ENCODE peak calls at places on chromosomes 5 and 9, in seven cellular contexts. V is left colon; I is EL; E is CD4-positive, alpha-beta memory T cell; U is myocyte; W is transverse colon; Z is H7. R is an unnamed sample.

GRCh38 chr5:81848368-81848767 is 97.5 kb upstream of the SSBP2 start:
- DNase-seq in V (peak; percentile 16), U (peak; percentile 40), W (peak; percentile 32), E (no peak), I (no peak), Z (no peak), R (no peak)

GRCh38 chr5:59923465-59923864 is 29.9 kb upstream of the PDE4D start:
- DNase-seq in U (peak; percentile 53), Z (no peak), V (no peak), W (no peak), I (peak; percentile 45), E (no peak), R (no peak)

GRCh38 chr5:174769005-174769404 is 44.6 kb downstream of the MSX2 start:
- DNase-seq in E (no peak), U (no peak), I (no peak), Z (no peak), V (no peak), W (no peak), R (no peak)

GRCh38 chr9:134913041-134913712 is 4.5 kb downstream of the FCN1 start:
- DNase-seq in U (no peak), Z (peak; percentile 32), I (no peak), W (no peak), V (no peak), E (no peak), R (no peak)

GRCh38 chr9:114303571-114303970 is 19.3 kb upstream of the ORM1 start:
- DNase-seq in U (no peak), V (no peak), W (peak; percentile 2), E (no peak), Z (no peak), I (no peak), R (no peak)

GRCh38 chr5:125227333-125228075 is 481.1 kb upstream of the ZNF608 start:
- DNase-seq in I (peak; percentile 16), U (peak; percentile 35), E (no peak), V (peak; percentile 11), Z (peak; percentile 8), W (peak; percentile 9), R (peak; percentile 5)

GRCh38 chr9:113593682-113594281 is 130.3 kb downstream of the RGS3 start:
- DNase-seq in V (peak; percentile 55), E (no peak), I (peak; percentile 99), Z (peak; percentile 97), U (peak; percentile 99), W (peak; percentile 76), R (peak; percentile 94)

GRCh38 chr5:174693697-174694400 is 30.5 kb upstream of the MSX2 start:
- DNase-seq in Z (peak; percentile 43), E (no peak), V (peak; percentile 75), I (no peak), W (peak; percentile 45), U (no peak), R (no peak)

GRCh38 chr5:151923865-151924264 is 786 bp downstream of the GLRA1 start:
- DNase-seq in E (no peak), I (peak; percentile 24), Z (peak; percentile 62), U (no peak), W (no peak), V (no peak), R (no peak)

GRCh38 chr5:131228646-131229045 is 35.2 kb upstream of the CDC42SE2 start:
- DNase-seq in E (no peak), W (no peak), I (no peak), Z (no peak), U (peak; percentile 43), V (no peak), R (no peak)

GRCh38 chr9:109795613-109796012 is 15.6 kb downstream of the PALM2AKAP2 start:
- DNase-seq in I (no peak), W (no peak), U (no peak), E (no peak), Z (no peak), V (no peak), R (no peak)

GRCh38 chr9:75108571-75108970 is 20.3 kb downstream of the OSTF1 start:
- DNase-seq in V (peak; percentile 28), W (peak; percentile 39), E (peak; percentile 55), I (peak; percentile 83), Z (no peak), U (no peak), R (peak; percentile 40)

GRCh38 chr5:17132444-17133083 is 84.9 kb upstream of the BASP1 start:
- DNase-seq in V (no peak), W (no peak), I (peak; percentile 52), E (no peak), Z (peak; percentile 51), U (peak; percentile 64), R (no peak)

GRCh38 chr5:140246378-140247122 is 56.4 kb downstream of the PFDN1 start:
- DNase-seq in Z (no peak), V (no peak), I (peak; percentile 90), W (no peak), U (peak; percentile 60), E (no peak), R (peak; percentile 59)

GRCh38 chr9:98378206-98379193 is 123.1 kb upstream of the TBC1D2 start:
- DNase-seq in U (no peak), W (no peak), Z (no peak), I (peak; percentile 47), V (no peak), E (no peak), R (no peak)

GRCh38 chr9:130939405-130939941 is 426 bp upstream of the FIBCD1 start:
- DNase-seq in Z (peak; percentile 88), W (no peak), V (peak; percentile 43), I (peak; percentile 29), U (no peak), E (no peak), R (no peak)

GRCh38 chr9:6715755-6716643 is 41.8 kb upstream of the KDM4C start:
- DNase-seq in U (peak; percentile 22), V (peak; percentile 80), W (peak; percentile 85), E (peak; percentile 70), Z (no peak), I (no peak), R (peak; percentile 70)

GRCh38 chr5:138369706-138370105 is 17.2 kb downstream of the KDM3B start:
- DNase-seq in I (no peak), V (no peak), W (no peak), Z (no peak), U (no peak), E (no peak), R (no peak)

GRCh38 chr5:133459474-133460155 is 152.7 kb downstream of the FSTL4 start:
- DNase-seq in I (no peak), V (no peak), U (no peak), E (no peak), Z (no peak), W (no peak), R (no peak)

GRCh38 chr5:82512025-82512424 is 233.9 kb upstream of the RPS23 start:
- DNase-seq in V (no peak), Z (no peak), U (no peak), W (no peak), E (no peak), I (no peak), R (no peak)

GRCh38 chr9:20500101-20500500 is 122.2 kb downstream of the MLLT3 start:
- DNase-seq in I (no peak), E (no peak), V (no peak), Z (no peak), U (no peak), W (no peak), R (no peak)

GRCh38 chr5:146703499-146703898 is 175.1 kb downstream of the PPP2R2B start:
- DNase-seq in E (no peak), Z (no peak), I (no peak), W (no peak), V (no peak), U (no peak), R (no peak)

GRCh38 chr9:114396558-114397218 is 8.9 kb upstream of the AKNA start:
- DNase-seq in E (peak; percentile 23), Z (peak; percentile 68), V (no peak), U (no peak), W (no peak), I (peak; percentile 31), R (no peak)

GRCh38 chr5:108686676-108687075 is 61.0 kb upstream of the FER start:
- DNase-seq in V (no peak), I (no peak), U (no peak), E (no peak), Z (peak; percentile 43), W (no peak), R (no peak)

GRCh38 chr5:61678966-61679365 is 346.9 kb downstream of the ZSWIM6 start:
- DNase-seq in Z (peak; percentile 71), U (no peak), V (peak; percentile 42), E (no peak), I (no peak), W (peak; percentile 46), R (no peak)

GRCh38 chr5:113606298-113607134 is 93.0 kb downstream of the YTHDC2 start:
- DNase-seq in I (peak; percentile 62), U (peak; percentile 56), E (peak; percentile 41), W (peak; percentile 11), V (peak; percentile 21), Z (peak; percentile 51), R (peak; percentile 53)

GRCh38 chr5:10460252-10460906 is 18.7 kb downstream of the ROPN1L start:
- DNase-seq in V (peak; percentile 73), Z (no peak), E (no peak), W (peak; percentile 49), I (peak; percentile 45), U (peak; percentile 46), R (peak; percentile 85)

GRCh38 chr9:91071185-91071990 is 269.8 kb downstream of the SYK start:
- DNase-seq in E (no peak), U (peak; percentile 30), W (no peak), Z (no peak), V (no peak), I (peak; percentile 96), R (no peak)

GRCh38 chr9:115494958-115495690 is 377.2 kb upstream of the TNC start:
- DNase-seq in Z (no peak), U (no peak), I (no peak), W (no peak), E (no peak), V (no peak), R (no peak)